ENCODE peak calls at places on chromosomes 13 and 19, in four cellular contexts. X is uterus, F is tibial nerve, T is heart right ventricle. L is an unnamed sample. For H3K36me3, the result is how much of the 10 kb centered on the place peaks cover.

GRCh38 chr13:106311004-106311403 is 224.5 kb downstream of the EFNB2 start:
- DNase-seq in X (no peak), F (no peak), T (no peak), L (no peak)

GRCh38 chr19:28508666-28509065 is 704.3 kb downstream of the UQCRFS1 start:
- DNase-seq in X (no peak), F (no peak), T (no peak), L (no peak)

GRCh38 chr13:63690672-63691071 is 2275.0 kb upstream of the PCDH20 start:
- DNase-seq in X (no peak), F (no peak), T (no peak), L (no peak)

GRCh38 chr19:13476071-13476470 is 30.2 kb downstream of the CACNA1A start:
- DNase-seq in X (no peak), F (no peak), T (no peak), L (no peak)

GRCh38 chr19:46009530-46010510 is 13.0 kb downstream of the PGLYRP1 start:
- DNase-seq in X (peak), F (peak), T (peak), L (peak)

GRCh38 chr19:48874309-48875135 is 2.3 kb downstream of the PPP1R15A start:
- DNase-seq in X (peak), F (peak), T (no peak), L (no peak)

GRCh38 chr13:71797487-71797886 is 69.5 kb downstream of the DACH1 start:
- DNase-seq in X (no peak), F (no peak), T (no peak), L (no peak)

GRCh38 chr13:98340026-98340425 is 163.0 kb upstream of the RNF113B start:
- DNase-seq in X (no peak), F (no peak), T (no peak), L (no peak)

GRCh38 chr13:109602356-109602755 is 184.0 kb downstream of the IRS2 start:
- DNase-seq in X (no peak), F (no peak), T (no peak), L (no peak)

GRCh38 chr19:18098891-18099622 is 1.5 kb downstream of the MAST3 start:
- DNase-seq in X (no peak), F (no peak), T (no peak), L (no peak)

GRCh38 chr19:3360494-3361383 is 5.6 kb upstream of the NFIC start:
- DNase-seq in X (peak), F (no peak), T (peak), L (no peak)

GRCh38 chr13:66427330-66427990 is 802.7 kb downstream of the PCDH9 start:
- DNase-seq in X (no peak), F (no peak), T (no peak), L (no peak)

GRCh38 chr19:47020132-47020805 is 632 bp downstream of the NPAS1 start:
- DNase-seq in X (no peak), F (no peak), T (no peak), L (no peak)

GRCh38 chr19:55500368-55500952 is 12.2 kb downstream of the SSC5D start:
- DNase-seq in X (no peak), F (no peak), T (no peak), L (no peak)

GRCh38 chr19:40716031-40716654 is 543 bp downstream of the COQ8B start:
- DNase-seq in X (peak), F (peak), T (no peak), L (no peak)

GRCh38 chr13:39012608-39013007 is 22.0 kb upstream of the STOML3 start:
- DNase-seq in X (no peak), F (no peak), T (no peak), L (no peak)
- H3K36me3 ChIP-seq in X (under half), F (under half), T (under half), L (under half)

DNA sequence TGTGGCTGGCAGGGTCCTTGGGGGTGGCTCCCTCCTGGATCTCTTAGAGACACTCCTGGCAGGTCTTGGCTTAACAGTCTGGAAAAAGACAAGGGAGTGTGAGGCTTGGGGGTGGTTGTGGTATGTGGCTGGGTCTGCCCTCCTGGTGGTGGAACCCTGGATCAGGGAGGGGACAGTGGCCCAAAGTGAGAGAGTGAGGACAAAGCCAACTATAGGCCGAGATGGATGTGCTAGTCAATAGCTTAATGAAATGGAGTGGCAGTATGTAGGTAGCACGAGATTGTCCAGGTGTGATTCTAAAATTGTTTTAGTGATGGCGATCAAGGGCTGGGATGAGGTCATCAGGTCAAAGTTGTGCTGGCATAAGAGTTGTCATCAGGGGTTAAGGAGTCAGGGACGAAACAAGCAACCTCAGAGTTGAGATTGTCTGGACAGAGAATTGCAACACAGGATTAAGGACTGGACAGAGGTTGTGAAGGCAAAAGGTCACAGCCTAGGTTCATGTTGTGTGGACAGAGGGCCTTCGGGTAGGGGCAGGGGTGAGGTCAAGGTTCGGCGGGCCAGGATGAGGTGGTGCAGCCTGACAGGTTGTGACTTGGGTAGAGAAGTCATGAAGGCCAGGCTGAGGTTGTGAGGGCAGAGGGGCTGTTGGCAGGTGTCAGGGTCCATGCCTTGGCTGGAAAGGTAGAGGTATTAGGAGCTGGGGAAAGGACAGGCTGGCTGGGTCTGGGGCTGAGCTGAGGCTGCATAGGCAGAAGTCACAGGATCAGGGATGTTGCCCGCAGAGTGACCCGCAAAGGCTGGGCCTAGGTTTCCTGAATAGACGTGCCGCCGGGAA is 4.5 kb upstream of the RASAL3 start:
- DNase-seq in X (no peak), F (no peak), T (no peak), L (no peak)
- H3K4me3 ChIP-seq in X (no peak), F (no peak), T (peak), L (no peak)

GRCh38 chr19:42114412-42114811 is 17.8 kb downstream of the POU2F2 start:
- DNase-seq in X (no peak), F (no peak), T (no peak), L (no peak)
- H3K27ac ChIP-seq in X (no peak), F (peak), T (no peak), L (no peak)

GRCh38 chr19:51172223-51172622 is 30.1 kb downstream of the SIGLEC7 start:
- DNase-seq in X (no peak), F (no peak), T (no peak), L (no peak)
- H3K36me3 ChIP-seq in X (under half), F (under half), T (under half), L (under half)

DNA sequence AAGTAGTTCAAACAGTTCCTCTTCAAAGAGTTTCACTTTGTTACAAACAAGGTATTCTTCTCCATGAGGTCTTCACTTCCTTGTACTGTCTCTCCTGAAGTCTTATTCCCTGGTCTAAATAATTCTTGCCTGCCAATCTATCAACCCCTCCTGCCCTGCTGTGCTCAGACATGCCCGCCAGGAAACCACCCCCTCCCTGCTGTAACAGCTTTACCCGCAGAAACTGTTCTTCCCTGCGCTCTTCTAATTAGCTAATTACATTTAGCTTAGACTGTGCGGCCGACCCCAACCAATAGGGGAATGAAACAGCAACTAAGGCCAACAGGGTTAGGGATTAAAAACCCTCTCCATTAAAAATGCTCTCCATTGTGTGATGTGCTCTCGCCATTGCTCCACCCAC is 46.7 kb downstream of the ZNF846 start:
- DNase-seq in X (no peak), F (no peak), T (no peak), L (no peak)
- H3K4me3 ChIP-seq in X (no peak), F (no peak), T (peak), L (no peak)

DNA sequence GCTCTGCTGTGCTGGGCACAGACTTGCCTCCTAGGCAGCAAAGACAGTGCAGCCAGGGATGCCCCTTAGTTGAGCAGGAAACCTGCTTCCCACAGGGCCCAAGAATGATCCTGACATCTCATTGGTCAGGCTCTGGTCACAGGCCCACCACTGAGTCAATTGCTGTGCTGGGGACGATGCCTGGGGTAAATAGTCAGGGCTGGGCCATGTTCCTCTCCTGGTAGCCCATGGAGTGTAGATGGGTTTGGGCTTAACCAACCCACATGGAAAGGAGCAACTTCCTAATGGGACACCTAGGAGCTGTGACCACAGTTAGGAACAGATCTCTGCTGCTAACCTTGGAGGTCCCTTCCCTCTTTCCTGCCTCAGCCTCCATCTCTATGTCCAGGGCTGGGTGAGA is 212.5 kb upstream of the ZNF536 start:
- DNase-seq in X (no peak), F (no peak), T (no peak), L (no peak)
- H3K27ac ChIP-seq in X (no peak), F (no peak), T (no peak), L (no peak)

GRCh38 chr13:77138813-77139212 is 111.9 kb upstream of the FBXL3 start:
- DNase-seq in X (no peak), F (no peak), T (no peak), L (no peak)

GRCh38 chr13:77143325-77143907 is 116.5 kb upstream of the FBXL3 start:
- DNase-seq in X (no peak), F (no peak), T (no peak), L (no peak)

GRCh38 chr13:77136902-77137420 is 110.0 kb upstream of the FBXL3 start:
- DNase-seq in X (no peak), F (no peak), T (no peak), L (no peak)

DNA sequence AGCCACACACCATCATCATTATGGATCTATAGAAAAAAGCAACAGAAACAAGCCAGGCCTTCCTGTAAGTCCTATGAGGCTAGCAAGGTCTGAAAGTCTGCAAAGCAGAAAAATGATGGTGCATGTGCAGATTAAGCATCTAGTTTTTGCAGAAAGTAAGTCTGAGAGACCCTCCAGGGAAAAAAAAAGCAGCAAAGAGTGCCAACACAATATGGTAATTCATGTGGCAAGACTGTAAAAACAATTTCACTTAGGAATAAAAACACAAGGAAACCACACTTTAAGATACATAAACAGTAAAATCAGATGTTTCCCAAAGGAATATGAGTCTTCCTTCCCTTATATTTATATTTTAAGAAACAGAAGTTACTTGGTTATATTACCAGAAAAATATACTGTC is 112.4 kb upstream of the FBXL3 start:
- DNase-seq in X (no peak), F (no peak), T (no peak), L (no peak)
- H3K36me3 ChIP-seq in X (under half), F (under half), T (under half), L (under half)

DNA sequence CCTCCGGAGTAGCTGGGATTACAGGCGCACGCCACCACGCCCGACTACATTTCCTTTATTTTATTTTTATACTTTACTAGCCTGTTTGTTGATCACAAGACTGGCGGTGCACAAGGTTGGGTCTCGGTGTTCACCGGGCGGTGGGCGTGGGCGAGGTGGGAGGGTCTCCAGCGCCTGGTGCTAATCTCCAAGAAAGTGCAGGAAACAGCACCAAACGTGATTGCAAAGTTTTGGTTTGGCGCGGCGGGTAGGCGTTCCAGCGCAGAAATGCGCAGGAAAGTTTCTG is 24.1 kb upstream of the ZNF850 start:
- DNase-seq in X (no peak), F (no peak), T (no peak), L (no peak)
- H3K4me3 ChIP-seq in X (peak), F (peak), T (peak), L (peak)

GRCh38 chr13:31198524-31198923 is 1.3 kb upstream of the B3GLCT start:
- DNase-seq in X (no peak), F (no peak), T (no peak), L (no peak)

GRCh38 chr13:31199849-31200635 is at the start of gene B3GLCT:
- DNase-seq in X (peak), F (peak), T (peak), L (peak)

GRCh38 chr13:31200636-31200970 is 828 bp downstream of the B3GLCT start:
- DNase-seq in X (peak), F (no peak), T (peak), L (peak)

GRCh38 chr13:31199527-31199848 is 287 bp upstream of the B3GLCT start:
- DNase-seq in X (no peak), F (no peak), T (no peak), L (no peak)

GRCh38 chr13:31201341-31202024 is 1.7 kb downstream of the B3GLCT start:
- DNase-seq in X (peak), F (peak), T (peak), L (no peak)
- H3K27ac ChIP-seq in X (peak), F (no peak), T (peak), L (peak)

DNA sequence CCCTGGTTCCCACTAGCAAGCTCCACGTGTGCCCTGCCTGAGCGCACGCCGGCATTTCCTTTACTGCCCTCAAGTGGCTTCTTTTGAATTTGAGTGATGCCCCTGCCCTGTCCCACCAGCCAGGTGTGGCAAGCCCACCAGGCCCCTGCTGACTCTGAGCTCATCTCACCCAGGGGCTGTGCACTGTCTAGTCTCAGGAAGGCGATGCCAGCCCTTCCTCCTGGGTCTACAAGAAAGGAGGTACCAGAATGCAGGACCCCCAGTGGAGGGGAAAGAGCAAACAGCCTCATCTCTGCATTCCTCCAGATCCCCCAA is 17.3 kb upstream of the EPHX3 start:
- DNase-seq in X (no peak), F (no peak), T (no peak), L (no peak)
- H3K36me3 ChIP-seq in X (under half), F (under half), T (under half), L (half or more)

L was measured in lung.